ENCODE peak calls at places on chromosomes 13 and 19, in six cellular contexts. L is activated naive CD4-positive, alpha-beta T cell treated with Interleukin-2 at 50 U/mL for 16 hours; V is head of caudate nucleus; B is activated CD4-positive, alpha-beta T cell treated with anti-CD3 and anti-CD28 coated beads, Interleukin-2, amount 50 U/mL, for 1 hour; C is fibroblast of mammary gland; Q is body of pancreas. G is an unnamed sample.

GRCh38 chr19:50510121-50510670 is 795 bp downstream of the JOSD2 start:
- DNase-seq in L (no peak), V (peak), B (no peak), C (peak), Q (no peak), G (no peak)

GRCh38 chr19:49347835-49348234 is 12.6 kb downstream of the CD37 start:
- DNase-seq in L (no peak), V (no peak), B (no peak), C (peak), Q (no peak), G (peak)

GRCh38 chr19:42284066-42284501 is 15.0 kb downstream of the CIC start:
- DNase-seq in L (peak), V (peak), B (peak), C (peak), Q (peak), G (peak)

GRCh38 chr13:28492527-28493367 is 2.2 kb downstream of the FLT1 start:
- DNase-seq in L (peak), V (no peak), B (peak), C (no peak), Q (no peak), G (no peak)

GRCh38 chr13:26951581-26952177 is 191.1 kb upstream of the GPR12 start:
- DNase-seq in L (no peak), V (no peak), B (no peak), C (no peak), Q (peak), G (no peak)

GRCh38 chr19:53466726-53467125 is 807 bp upstream of the ZNF813 start:
- DNase-seq in L (no peak), V (no peak), B (no peak), C (no peak), Q (no peak), G (no peak)

GRCh38 chr13:105412171-105412570 is 1123.3 kb downstream of the EFNB2 start:
- DNase-seq in L (no peak), V (no peak), B (no peak), C (no peak), Q (no peak), G (no peak)

GRCh38 chr13:38191016-38191415 is 158.6 kb upstream of the UFM1 start:
- DNase-seq in L (no peak), V (no peak), B (no peak), C (no peak), Q (no peak), G (no peak)

GRCh38 chr13:27130223-27131015 is 41.2 kb downstream of the USP12 start:
- DNase-seq in L (no peak), V (no peak), B (no peak), C (peak), Q (no peak), G (no peak)

GRCh38 chr19:12899891-12900518 is 9.0 kb downstream of the GCDH start:
- DNase-seq in L (no peak), V (no peak), B (no peak), C (no peak), Q (no peak), G (no peak)

GRCh38 chr19:2557093-2557440 is 81.1 kb downstream of the GADD45B start:
- DNase-seq in L (no peak), V (no peak), B (no peak), C (no peak), Q (no peak), G (no peak)

GRCh38 chr13:47904239-47904638 is 96.8 kb downstream of the SUCLA2 start:
- DNase-seq in L (no peak), V (no peak), B (no peak), C (no peak), Q (no peak), G (peak)